ENCODE peak calls at places on chromosomes 16 and 17, in ten cellular contexts. X is activated naive CD4-positive, alpha-beta T cell; E is fibroblast of lung; R is stomach; J is MM.1S; B is ELF-1; K is effector CD4-positive, alpha-beta T cell; M is stimulated activated CD4-positive, alpha-beta T cell treated with anti-CD3 and anti-CD28 coated beads, Interleukin-12 subunit alpha, Interleukin-12 subunit beta, amount 100 ng/mL, for 4 hours; A is CD8-positive, alpha-beta T cell; G is NAMALWA. N is an unnamed sample.

GRCh38 chr17:73192894-73193701 is at the start of gene COG1:
- DNase-seq in X (peak; percentile 64), E (peak; percentile 89), R (peak; percentile 91), J (peak; percentile 93), B (peak; percentile 87), K (peak; percentile 76), M (peak; percentile 86), A (peak; percentile 83), G (peak; percentile 92), N (no peak)

GRCh38 chr17:29390856-29391631 is 881 bp downstream of the TAOK1 start:
- DNase-seq in X (no peak), E (peak; percentile 54), R (no peak), J (no peak), B (peak; percentile 32), K (no peak), M (no peak), A (no peak), G (peak; percentile 51), N (no peak)

GRCh38 chr17:44547625-44548297 is 9.5 kb upstream of the FZD2 start:
- DNase-seq in X (no peak), E (peak; percentile 43), R (no peak), J (no peak), B (peak; percentile 53), K (no peak), M (no peak), A (no peak), G (no peak), N (no peak)

GRCh38 chr17:44801880-44802279 is 28.2 kb downstream of the GJC1 start:
- DNase-seq in X (no peak), E (no peak), R (no peak), J (no peak), B (no peak), K (no peak), M (no peak), A (no peak), G (no peak), N (no peak)

GRCh38 chr16:74740795-74741304 is 33.8 kb downstream of the FA2H start:
- DNase-seq in X (no peak), E (peak; percentile 49), R (peak; percentile 92), J (no peak), B (no peak), K (no peak), M (no peak), A (no peak), G (no peak), N (no peak)

GRCh38 chr17:846901-847777 is 65.0 kb downstream of the MRM3 start:
- DNase-seq in X (no peak), E (peak; percentile 36), R (no peak), J (no peak), B (no peak), K (no peak), M (no peak), A (no peak), G (no peak), N (no peak)

GRCh38 chr17:21495281-21495680 is 119.1 kb downstream of the KCNJ12 start:
- DNase-seq in X (no peak), E (no peak), R (no peak), J (no peak), B (peak; percentile 17), K (no peak), M (no peak), A (no peak), G (no peak), N (no peak)

GRCh38 chr17:80453980-80454556 is 22.3 kb downstream of the NPTX1 start:
- DNase-seq in X (no peak), E (peak; percentile 21), R (no peak), J (no peak), B (no peak), K (no peak), M (no peak), A (no peak), G (no peak), N (no peak)

GRCh38 chr17:43823350-43824084 is 9.4 kb downstream of the MPP3 start:
- DNase-seq in X (no peak), E (no peak), R (peak; percentile 88), J (peak; percentile 2), B (no peak), K (no peak), M (no peak), A (no peak), G (no peak), N (no peak)

GRCh38 chr17:8044819-8045810 is 6.3 kb downstream of the ALOX15B start:
- DNase-seq in X (no peak), E (no peak), R (no peak), J (no peak), B (no peak), K (no peak), M (no peak), A (no peak), G (no peak), N (no peak)

GRCh38 chr17:40301315-40301714 is 7.7 kb upstream of the RARA start:
- DNase-seq in X (no peak), E (no peak), R (peak; percentile 64), J (no peak), B (no peak), K (no peak), M (no peak), A (no peak), G (peak; percentile 37), N (no peak)

GRCh38 chr16:57878586-57878985 is 76.3 kb upstream of the KIFC3 start:
- DNase-seq in X (no peak), E (no peak), R (no peak), J (no peak), B (no peak), K (no peak), M (no peak), A (no peak), G (peak; percentile 16), N (no peak)

GRCh38 chr16:50297301-50298074 is 31.1 kb downstream of the ADCY7 start:
- DNase-seq in X (no peak), E (no peak), R (no peak), J (no peak), B (no peak), K (no peak), M (no peak), A (no peak), G (peak; percentile 43), N (no peak)

GRCh38 chr17:69525920-69526841 is 111.7 kb downstream of the MAP2K6 start:
- DNase-seq in X (no peak), E (peak; percentile 79), R (peak; percentile 37), J (peak; percentile 54), B (peak; percentile 74), K (no peak), M (no peak), A (no peak), G (peak; percentile 69), N (no peak)

GRCh38 chr16:65975049-65975708 is 391.3 kb upstream of the CDH5 start:
- DNase-seq in X (no peak), E (peak; percentile 83), R (no peak), J (no peak), B (no peak), K (no peak), M (no peak), A (no peak), G (no peak), N (peak; percentile 12)

GRCh38 chr16:12137344-12138094 is 161.0 kb downstream of the SNX29 start:
- DNase-seq in X (no peak), E (no peak), R (no peak), J (no peak), B (no peak), K (no peak), M (no peak), A (no peak), G (no peak), N (no peak)

GRCh38 chr16:86980644-86981043 is 336.5 kb downstream of the C16orf95 start:
- DNase-seq in X (no peak), E (no peak), R (no peak), J (no peak), B (no peak), K (no peak), M (no peak), A (no peak), G (no peak), N (no peak)

GRCh38 chr16:4179020-4179419 is 62.8 kb upstream of the ADCY9 start:
- DNase-seq in X (no peak), E (peak; percentile 45), R (no peak), J (no peak), B (no peak), K (no peak), M (no peak), A (no peak), G (no peak), N (no peak)

GRCh38 chr16:27995378-27995777 is 68.1 kb downstream of the GSG1L start:
- DNase-seq in X (no peak), E (no peak), R (no peak), J (no peak), B (no peak), K (no peak), M (no peak), A (no peak), G (no peak), N (no peak)

GRCh38 chr17:77451894-77452852 is 311.4 kb downstream of the SEC14L1 start:
- DNase-seq in X (no peak), E (peak; percentile 80), R (peak; percentile 69), J (no peak), B (peak; percentile 89), K (no peak), M (no peak), A (no peak), G (peak; percentile 53), N (peak; percentile 48)

GRCh38 chr17:76720211-76720610 is 6.2 kb downstream of the JMJD6 start:
- DNase-seq in X (no peak), E (no peak), R (no peak), J (no peak), B (no peak), K (no peak), M (no peak), A (no peak), G (no peak), N (no peak)